ENCODE peak calls at places on chromosomes 2 and 18, in six cellular contexts. B is psoas muscle, Z is sigmoid colon, J is HL-60, Q is astrocyte of the cerebellum, U is adrenal gland. K is an unnamed sample.

GRCh38 chr2:173851256-173851655 is 113.9 kb downstream of the SP3 start:
- DNase-seq in B (peak), Z (no peak), J (no peak), Q (peak), U (peak), K (no peak)

GRCh38 chr18:67300498-67300897 is 216.0 kb downstream of the DSEL start:
- DNase-seq in B (no peak), Z (no peak), J (no peak), Q (no peak), U (no peak), K (no peak)

GRCh38 chr2:110126086-110126773 is 10.6 kb upstream of the MALL start:
- DNase-seq in B (no peak), Z (no peak), J (no peak), Q (no peak), U (no peak), K (no peak)

GRCh38 chr2:96402591-96402990 is 67.0 kb downstream of the NCAPH start:
- DNase-seq in B (no peak), Z (no peak), J (no peak), Q (no peak), U (no peak), K (no peak)

GRCh38 chr2:58448065-58448507 is 207.0 kb upstream of the FANCL start:
- DNase-seq in B (no peak), Z (no peak), J (peak), Q (peak), U (peak), K (no peak)

GRCh38 chr2:120596990-120597594 is 138.6 kb upstream of the GLI2 start:
- DNase-seq in B (peak), Z (peak), J (peak), Q (peak), U (peak), K (no peak)

GRCh38 chr2:76745605-76746004 is 776.6 kb downstream of the LRRTM4 start:
- DNase-seq in B (no peak), Z (no peak), J (no peak), Q (no peak), U (no peak), K (no peak)

GRCh38 chr18:74840492-74841167 is 243.0 kb downstream of the ZNF407 start:
- DNase-seq in B (no peak), Z (no peak), J (no peak), Q (no peak), U (no peak), K (no peak)

GRCh38 chr2:217887841-217888665 is 114.7 kb downstream of the TNS1 start:
- DNase-seq in B (peak), Z (no peak), J (no peak), Q (no peak), U (peak), K (no peak)

GRCh38 chr2:25159947-25160346 is 8.4 kb downstream of the POMC start:
- DNase-seq in B (no peak), Z (no peak), J (no peak), Q (no peak), U (no peak), K (no peak)

GRCh38 chr18:61676763-61677434 is 215.9 kb downstream of the RNF152 start:
- DNase-seq in B (no peak), Z (no peak), J (no peak), Q (no peak), U (no peak), K (no peak)

GRCh38 chr2:164597988-164598387 is 23.3 kb downstream of the GRB14 start:
- DNase-seq in B (no peak), Z (no peak), J (no peak), Q (no peak), U (no peak), K (no peak)

GRCh38 chr2:164600763-164601162 is 20.5 kb downstream of the GRB14 start:
- DNase-seq in B (no peak), Z (no peak), J (no peak), Q (peak), U (no peak), K (no peak)

GRCh38 chr2:164595031-164595430 is 26.3 kb downstream of the GRB14 start:
- DNase-seq in B (no peak), Z (no peak), J (no peak), Q (no peak), U (no peak), K (no peak)

GRCh38 chr2:164605295-164605694 is 16.0 kb downstream of the GRB14 start:
- DNase-seq in B (no peak), Z (no peak), J (no peak), Q (no peak), U (no peak), K (no peak)

GRCh38 chr2:164599954-164600589 is 21.2 kb downstream of the GRB14 start:
- DNase-seq in B (no peak), Z (no peak), J (peak), Q (peak), U (peak), K (peak)
- TF ChIP-seq CTCF in B (peak), Z (peak), J (peak), Q (peak), U (peak), K (peak)

DNA sequence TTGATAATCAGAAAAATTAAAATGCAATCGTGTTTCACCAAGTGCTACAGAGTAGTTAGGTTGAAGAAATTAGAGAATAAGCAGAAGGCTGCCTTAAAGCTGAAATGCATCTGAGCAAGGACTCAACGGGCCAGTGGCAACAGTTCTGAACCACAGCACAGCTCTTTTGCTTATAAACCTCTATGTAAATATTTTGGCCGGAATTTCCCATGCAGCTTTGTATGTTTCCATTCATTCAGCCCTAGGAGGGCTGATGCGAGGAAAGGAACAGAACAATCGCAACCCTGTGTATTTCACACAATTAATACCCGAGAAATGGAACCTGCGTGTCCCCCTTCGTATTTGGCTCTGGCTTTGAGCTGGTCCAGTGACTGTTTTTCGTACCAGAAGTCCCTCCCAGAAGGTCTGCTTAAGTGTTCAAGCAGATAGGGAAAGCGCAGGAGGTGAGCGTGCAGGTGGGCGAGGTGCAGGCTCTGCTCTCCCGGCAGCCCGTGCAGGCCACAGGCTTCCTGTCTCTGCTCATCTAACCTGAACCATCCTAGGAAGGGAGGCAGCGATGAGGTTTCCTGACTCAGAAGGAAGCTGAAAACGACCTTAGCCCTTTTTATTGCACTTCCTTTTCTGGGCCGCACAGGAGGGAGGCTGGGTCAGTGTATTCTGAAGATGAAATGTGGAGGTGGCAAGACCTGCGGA is 67.3 kb downstream of the ASB1 start:
- DNase-seq in B (peak), Z (no peak), J (peak), Q (no peak), U (no peak), K (no peak)
- H3K4me3 ChIP-seq in B (no peak), Z (no peak), J (no peak), Q (no peak), U (no peak), K (no peak)

GRCh38 chr18:79796531-79797390 is 977 bp upstream of the KCNG2 start:
- DNase-seq in B (peak), Z (peak), J (no peak), Q (no peak), U (no peak), K (no peak)

GRCh38 chr18:79796016-79796415 is 1.7 kb upstream of the KCNG2 start:
- DNase-seq in B (no peak), Z (peak), J (no peak), Q (no peak), U (no peak), K (no peak)

GRCh38 chr18:79798346-79798998 is 734 bp downstream of the KCNG2 start:
- DNase-seq in B (peak), Z (peak), J (no peak), Q (no peak), U (no peak), K (no peak)

GRCh38 chr18:79798999-79799370 is 1.2 kb downstream of the KCNG2 start:
- DNase-seq in B (no peak), Z (no peak), J (no peak), Q (no peak), U (no peak), K (no peak)

DNA sequence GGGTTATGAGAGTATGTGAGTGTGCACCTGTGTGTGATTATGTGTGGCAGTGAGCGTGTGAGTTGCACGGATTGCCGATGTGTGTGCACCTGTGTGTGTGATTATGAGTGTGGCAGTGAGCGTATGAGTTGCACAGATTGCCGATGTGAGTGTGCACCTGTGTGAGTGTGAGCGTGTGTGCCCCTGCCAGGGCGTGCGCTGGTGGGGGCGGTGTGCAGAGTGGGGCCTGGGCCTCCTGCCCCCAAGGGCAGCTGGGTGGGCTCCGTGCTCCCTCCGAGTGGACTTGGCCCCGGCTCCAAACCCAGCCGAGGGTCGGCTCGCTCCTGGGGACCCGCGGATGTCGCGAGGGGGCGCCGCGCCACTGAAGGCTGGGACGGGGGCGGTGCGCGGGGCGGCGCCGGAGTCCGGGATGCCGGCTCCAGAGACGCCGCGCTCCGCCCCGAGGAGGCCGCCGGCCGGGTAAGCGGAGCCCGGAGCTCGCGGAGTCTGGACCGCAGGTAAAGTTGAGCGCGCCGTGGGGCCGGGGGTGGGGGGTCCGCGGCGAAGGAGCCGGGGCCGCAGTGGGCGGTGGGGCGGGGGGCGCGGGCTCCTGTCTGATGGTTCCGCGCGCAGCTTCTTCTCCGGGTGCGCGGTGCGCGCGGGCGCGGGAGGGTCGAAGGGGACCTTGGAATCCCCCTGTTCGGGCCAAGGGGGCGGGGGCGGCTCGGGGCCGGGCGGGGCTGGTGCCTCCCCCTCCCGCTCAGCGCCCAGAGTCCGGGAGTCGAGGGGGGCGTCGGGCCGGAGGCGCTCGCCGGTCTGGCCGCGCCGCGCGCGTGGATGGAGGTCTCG is at the start of gene KCNG2:
- DNase-seq in B (peak), Z (peak), J (no peak), Q (no peak), U (no peak), K (no peak)
- TF ChIP-seq CTCF in B (no peak), Z (no peak), J (no peak), Q (no peak), U (no peak), K (no peak)

DNA sequence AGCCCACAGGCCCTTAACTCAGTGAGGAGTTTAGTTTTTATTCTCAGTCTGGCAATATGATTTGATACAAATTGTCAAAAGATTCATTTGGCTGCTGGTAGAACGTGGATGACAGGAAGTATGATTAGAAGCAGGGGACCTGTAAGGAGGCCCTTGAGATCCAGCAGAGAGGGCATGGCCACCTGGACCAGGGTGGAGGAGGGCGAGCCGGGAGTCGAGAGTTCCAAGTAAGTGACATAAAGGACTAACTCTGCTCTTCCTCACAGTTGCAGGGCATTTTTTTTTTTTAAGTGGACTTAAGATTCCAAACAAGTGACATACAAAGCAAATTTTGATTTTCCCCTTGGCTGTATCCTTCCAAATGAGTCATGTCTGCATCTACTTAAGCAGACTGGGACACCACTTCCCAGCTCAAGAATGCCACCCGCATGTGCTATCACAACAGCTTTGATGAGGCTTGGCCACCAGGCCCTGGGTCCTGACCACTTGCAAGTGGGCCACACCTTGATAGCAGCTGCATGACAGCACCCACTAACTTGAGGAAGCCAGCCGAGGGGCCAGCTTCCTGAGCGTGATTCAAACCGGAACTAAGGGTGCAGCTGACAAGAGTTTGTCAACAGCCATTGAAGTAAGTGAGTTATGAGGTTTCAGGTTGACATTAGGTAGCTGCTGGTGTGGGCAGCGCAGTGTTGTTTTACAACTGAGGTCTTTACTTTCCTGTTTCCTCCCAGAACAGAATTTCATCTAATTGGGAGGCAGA is 54.6 kb downstream of the EPHA4 start:
- DNase-seq in B (peak), Z (no peak), J (no peak), Q (peak), U (peak), K (no peak)
- H3K4me3 ChIP-seq in B (no peak), Z (no peak), J (no peak), Q (no peak), U (no peak), K (no peak)

DNA sequence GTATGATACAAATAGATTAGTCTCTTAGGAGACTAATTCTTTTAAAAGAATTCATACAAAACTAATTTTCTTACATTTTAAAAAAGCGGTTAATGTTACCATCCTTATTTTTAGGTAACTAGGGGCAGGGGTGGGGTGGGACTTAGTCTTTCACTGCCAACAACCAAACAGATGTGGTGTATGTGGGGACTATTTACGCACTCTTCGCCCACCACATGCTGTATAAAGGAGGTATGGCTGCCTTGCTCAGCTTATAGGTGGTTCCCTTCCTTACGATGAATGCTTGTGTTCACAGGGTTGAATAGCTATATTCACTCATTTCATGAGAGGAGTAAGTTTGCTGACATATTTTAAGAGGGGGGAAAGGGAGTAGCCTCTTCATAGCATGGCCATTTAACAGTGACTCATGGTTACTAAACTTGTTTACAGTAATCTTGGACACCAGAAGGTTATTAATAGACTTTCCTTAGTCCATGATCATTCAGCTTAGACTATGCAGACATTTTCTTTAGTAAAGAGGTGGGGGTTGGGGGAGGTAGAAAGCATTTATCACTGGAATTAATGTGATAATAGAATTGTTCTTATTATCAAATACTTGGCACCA is 61.8 kb downstream of the CAB39 start:
- DNase-seq in B (no peak), Z (no peak), J (no peak), Q (no peak), U (no peak), K (no peak)
- TF ChIP-seq CTCF in B (no peak), Z (no peak), J (no peak), Q (no peak), U (no peak), K (no peak)

GRCh38 chr2:150421252-150421651 is 66.2 kb downstream of the RND3 start:
- DNase-seq in B (no peak), Z (no peak), J (no peak), Q (no peak), U (no peak), K (no peak)

GRCh38 chr2:150426315-150426714 is 61.2 kb downstream of the RND3 start:
- DNase-seq in B (no peak), Z (no peak), J (no peak), Q (no peak), U (no peak), K (no peak)

GRCh38 chr2:150424361-150424760 is 63.1 kb downstream of the RND3 start:
- DNase-seq in B (no peak), Z (no peak), J (no peak), Q (no peak), U (no peak), K (peak)

GRCh38 chr2:150426724-150427123 is 60.7 kb downstream of the RND3 start:
- DNase-seq in B (no peak), Z (no peak), J (no peak), Q (no peak), U (no peak), K (no peak)

DNA sequence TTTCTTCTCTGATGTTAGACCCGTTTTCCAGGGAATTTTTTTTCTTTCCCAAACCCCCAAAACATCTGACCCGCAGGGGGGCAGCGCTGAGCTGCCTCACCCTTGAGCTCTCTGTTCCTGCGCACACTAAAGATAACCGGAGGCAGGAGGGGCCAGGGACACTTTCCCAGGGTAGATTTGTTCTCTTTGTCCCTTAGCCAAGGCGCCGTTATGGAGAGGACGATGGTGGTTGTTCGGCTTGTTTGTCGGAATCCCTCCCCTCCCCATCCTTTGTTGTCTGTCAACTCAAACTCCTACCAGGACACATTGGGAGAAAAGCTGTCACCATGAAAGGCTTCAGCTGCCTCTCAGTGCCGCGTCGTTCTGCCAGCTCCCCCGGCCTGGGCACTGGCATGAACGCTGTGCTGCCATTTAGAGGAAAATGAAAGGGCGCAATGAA is 62.3 kb downstream of the RND3 start:
- DNase-seq in B (no peak), Z (no peak), J (no peak), Q (no peak), U (no peak), K (no peak)
- H3K4me3 ChIP-seq in B (no peak), Z (no peak), J (no peak), Q (peak), U (no peak), K (no peak)

GRCh38 chr18:37447959-37448916 is 117.4 kb downstream of the CELF4 start:
- DNase-seq in B (no peak), Z (no peak), J (no peak), Q (no peak), U (no peak), K (no peak)
- TF ChIP-seq CTCF in B (no peak), Z (no peak), J (no peak), Q (no peak), U (no peak), K (no peak)

DNA sequence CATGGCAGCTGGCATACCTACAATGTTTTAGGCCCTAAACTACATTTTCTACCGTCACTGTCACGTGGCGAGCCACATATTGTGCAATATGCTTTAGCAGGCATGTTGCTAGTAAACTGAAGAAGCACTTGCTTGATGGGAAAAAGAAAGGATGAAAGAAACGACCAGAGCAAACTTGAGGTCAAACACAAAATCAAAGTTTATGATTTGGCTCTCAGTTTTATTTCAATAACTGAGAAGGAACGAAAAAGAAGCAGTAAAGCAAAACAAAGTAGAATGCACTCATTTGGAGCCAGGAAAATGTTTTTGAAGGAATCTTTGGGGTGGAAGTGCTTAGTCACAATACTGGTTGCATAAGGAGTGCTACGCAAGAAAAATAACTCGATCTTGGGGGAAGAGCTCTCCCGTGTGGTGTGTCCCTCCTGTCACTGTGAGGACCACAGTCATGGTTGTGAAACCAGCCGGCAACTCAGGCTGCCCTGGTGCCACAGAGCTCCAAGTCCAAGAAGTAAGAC is 349.8 kb downstream of the RBM43 start:
- DNase-seq in B (peak), Z (peak), J (peak), Q (no peak), U (peak), K (peak)
- H3K4me3 ChIP-seq in B (peak), Z (peak), J (no peak), Q (no peak), U (peak), K (no peak)

GRCh38 chr2:125471963-125472362 is 1184.0 kb upstream of the GYPC start:
- DNase-seq in B (no peak), Z (no peak), J (no peak), Q (no peak), U (no peak), K (no peak)
- TF ChIP-seq CTCF in B (no peak), Z (no peak), J (no peak), Q (peak), U (no peak), K (peak)

GRCh38 chr18:65752625-65753325 is 2.0 kb downstream of the CDH7 start:
- DNase-seq in B (no peak), Z (no peak), J (no peak), Q (no peak), U (no peak), K (no peak)
- H3K4me3 ChIP-seq in B (no peak), Z (no peak), J (no peak), Q (no peak), U (no peak), K (no peak)

K was measured in retinal pigment epithelial cell.